ENCODE peak calls at places on chromosomes 1 and 21, in nine cellular contexts. One of them, this sample, is unnamed. For H3K27me3, the result is how much of the 10 kb centered on the place peaks cover.

GRCh38 chr1:99662581-99663208 is 16.8 kb downstream of the PALMD start:
- DNase-seq in neural progenitor cell: peak
- DNase-seq in brain microvascular endothelial cell: no peak
- DNase-seq in H1: no peak
- DNase-seq in fibroblast of lung: no peak
- DNase-seq in psoas muscle: peak
- DNase-seq in hepatocyte: no peak
- DNase-seq in heart left ventricle: peak
- DNase-seq in breast epithelium: peak
- DNase-seq in this sample: no peak

GRCh38 chr1:166937329-166937728 is 38.0 kb downstream of the ILDR2 start:
- DNase-seq in fibroblast of lung: no peak
- DNase-seq in breast epithelium: no peak
- DNase-seq in psoas muscle: no peak
- DNase-seq in brain microvascular endothelial cell: no peak
- DNase-seq in H1: no peak
- DNase-seq in heart left ventricle: peak
- DNase-seq in neural progenitor cell: no peak
- DNase-seq in hepatocyte: no peak
- DNase-seq in this sample: no peak

GRCh38 chr1:205248793-205249601 is 21.3 kb downstream of the TMCC2 start:
- DNase-seq in neural progenitor cell: no peak
- DNase-seq in fibroblast of lung: peak
- DNase-seq in psoas muscle: no peak
- DNase-seq in H1: no peak
- DNase-seq in breast epithelium: no peak
- DNase-seq in hepatocyte: peak
- DNase-seq in brain microvascular endothelial cell: no peak
- DNase-seq in heart left ventricle: peak
- DNase-seq in this sample: no peak

GRCh38 chr1:211581521-211581920 is 2.6 kb upstream of the SLC30A1 start:
- DNase-seq in fibroblast of lung: peak
- DNase-seq in breast epithelium: no peak
- DNase-seq in psoas muscle: peak
- DNase-seq in hepatocyte: no peak
- DNase-seq in heart left ventricle: peak
- DNase-seq in brain microvascular endothelial cell: no peak
- DNase-seq in H1: no peak
- DNase-seq in neural progenitor cell: no peak
- DNase-seq in this sample: no peak

GRCh38 chr1:156214024-156214748 is 1.4 kb downstream of the PMF1 start:
- DNase-seq in H1: no peak
- DNase-seq in fibroblast of lung: peak
- DNase-seq in breast epithelium: no peak
- DNase-seq in hepatocyte: no peak
- DNase-seq in neural progenitor cell: no peak
- DNase-seq in heart left ventricle: no peak
- DNase-seq in psoas muscle: no peak
- DNase-seq in brain microvascular endothelial cell: peak
- DNase-seq in this sample: no peak

GRCh38 chr1:172003766-172004530 is 162.7 kb downstream of the DNM3 start:
- DNase-seq in H1: no peak
- DNase-seq in neural progenitor cell: no peak
- DNase-seq in breast epithelium: no peak
- DNase-seq in heart left ventricle: no peak
- DNase-seq in psoas muscle: no peak
- DNase-seq in hepatocyte: no peak
- DNase-seq in fibroblast of lung: peak
- DNase-seq in brain microvascular endothelial cell: no peak
- DNase-seq in this sample: no peak

GRCh38 chr21:28734522-28735175 is 258.0 kb downstream of the LTN1 start:
- DNase-seq in fibroblast of lung: no peak
- DNase-seq in hepatocyte: no peak
- DNase-seq in H1: no peak
- DNase-seq in brain microvascular endothelial cell: no peak
- DNase-seq in neural progenitor cell: no peak
- DNase-seq in breast epithelium: no peak
- DNase-seq in psoas muscle: no peak
- DNase-seq in heart left ventricle: no peak
- DNase-seq in this sample: no peak

GRCh38 chr1:61056674-61057439 is 25.5 kb upstream of the NFIA start:
- DNase-seq in breast epithelium: no peak
- DNase-seq in fibroblast of lung: peak
- DNase-seq in H1: no peak
- DNase-seq in neural progenitor cell: peak
- DNase-seq in psoas muscle: peak
- DNase-seq in heart left ventricle: peak
- DNase-seq in brain microvascular endothelial cell: peak
- DNase-seq in hepatocyte: peak
- DNase-seq in this sample: peak

GRCh38 chr1:115545791-115546733 is 95.7 kb upstream of the VANGL1 start:
- DNase-seq in fibroblast of lung: peak
- DNase-seq in neural progenitor cell: peak
- DNase-seq in heart left ventricle: peak
- DNase-seq in breast epithelium: peak
- DNase-seq in hepatocyte: peak
- DNase-seq in psoas muscle: peak
- DNase-seq in H1: peak
- DNase-seq in brain microvascular endothelial cell: peak
- DNase-seq in this sample: peak

GRCh38 chr1:200042437-200043329 is 15.2 kb downstream of the NR5A2 start:
- DNase-seq in fibroblast of lung: no peak
- DNase-seq in neural progenitor cell: peak
- DNase-seq in breast epithelium: no peak
- DNase-seq in brain microvascular endothelial cell: no peak
- DNase-seq in psoas muscle: no peak
- DNase-seq in H1: no peak
- DNase-seq in heart left ventricle: no peak
- DNase-seq in hepatocyte: peak
- DNase-seq in this sample: peak

GRCh38 chr1:94819945-94820746 is at the start of gene SLC44A3:
- DNase-seq in H1: peak
- DNase-seq in brain microvascular endothelial cell: no peak
- DNase-seq in breast epithelium: peak
- DNase-seq in neural progenitor cell: peak
- DNase-seq in psoas muscle: peak
- DNase-seq in hepatocyte: peak
- DNase-seq in heart left ventricle: peak
- DNase-seq in fibroblast of lung: peak
- DNase-seq in this sample: peak

GRCh38 chr1:53122847-53123461 is 19.5 kb downstream of the SLC1A7 start:
- DNase-seq in H1: no peak
- DNase-seq in fibroblast of lung: no peak
- DNase-seq in breast epithelium: no peak
- DNase-seq in brain microvascular endothelial cell: no peak
- DNase-seq in neural progenitor cell: no peak
- DNase-seq in heart left ventricle: no peak
- DNase-seq in hepatocyte: no peak
- DNase-seq in psoas muscle: no peak
- DNase-seq in this sample: no peak

GRCh38 chr1:151131832-151132675 is 14.4 kb downstream of the SEMA6C start:
- DNase-seq in neural progenitor cell: peak
- DNase-seq in breast epithelium: peak
- DNase-seq in psoas muscle: peak
- DNase-seq in brain microvascular endothelial cell: no peak
- DNase-seq in fibroblast of lung: peak
- DNase-seq in heart left ventricle: no peak
- DNase-seq in H1: no peak
- DNase-seq in hepatocyte: peak
- DNase-seq in this sample: no peak

GRCh38 chr1:227428803-227429202 is 110.5 kb upstream of the CDC42BPA start:
- DNase-seq in hepatocyte: peak
- DNase-seq in breast epithelium: peak
- DNase-seq in H1: no peak
- DNase-seq in neural progenitor cell: no peak
- DNase-seq in brain microvascular endothelial cell: peak
- DNase-seq in psoas muscle: no peak
- DNase-seq in fibroblast of lung: peak
- DNase-seq in heart left ventricle: peak
- DNase-seq in this sample: no peak

GRCh38 chr1:88979054-88979748 is 13.2 kb downstream of the KYAT3 start:
- DNase-seq in heart left ventricle: no peak
- DNase-seq in H1: no peak
- DNase-seq in fibroblast of lung: peak
- DNase-seq in breast epithelium: no peak
- DNase-seq in neural progenitor cell: no peak
- DNase-seq in hepatocyte: no peak
- DNase-seq in brain microvascular endothelial cell: peak
- DNase-seq in psoas muscle: no peak
- DNase-seq in this sample: no peak

GRCh38 chr1:232630894-232631195 is 912 bp upstream of the SIPA1L2 start:
- DNase-seq in neural progenitor cell: no peak
- DNase-seq in psoas muscle: no peak
- DNase-seq in heart left ventricle: no peak
- DNase-seq in H1: no peak
- DNase-seq in breast epithelium: no peak
- DNase-seq in brain microvascular endothelial cell: no peak
- DNase-seq in fibroblast of lung: no peak
- DNase-seq in hepatocyte: no peak
- DNase-seq in this sample: no peak

GRCh38 chr21:37365657-37366487 is 701 bp upstream of the DYRK1A start:
- DNase-seq in neural progenitor cell: peak
- DNase-seq in heart left ventricle: peak
- DNase-seq in hepatocyte: peak
- DNase-seq in brain microvascular endothelial cell: peak
- DNase-seq in H1: no peak
- DNase-seq in psoas muscle: peak
- DNase-seq in fibroblast of lung: peak
- DNase-seq in breast epithelium: peak
- DNase-seq in this sample: peak

GRCh38 chr1:26111530-26112406 is at the start of gene PDIK1L:
- DNase-seq in breast epithelium: peak
- DNase-seq in neural progenitor cell: peak
- DNase-seq in brain microvascular endothelial cell: peak
- DNase-seq in fibroblast of lung: peak
- DNase-seq in heart left ventricle: peak
- DNase-seq in psoas muscle: peak
- DNase-seq in hepatocyte: peak
- DNase-seq in H1: peak
- DNase-seq in this sample: peak

DNA sequence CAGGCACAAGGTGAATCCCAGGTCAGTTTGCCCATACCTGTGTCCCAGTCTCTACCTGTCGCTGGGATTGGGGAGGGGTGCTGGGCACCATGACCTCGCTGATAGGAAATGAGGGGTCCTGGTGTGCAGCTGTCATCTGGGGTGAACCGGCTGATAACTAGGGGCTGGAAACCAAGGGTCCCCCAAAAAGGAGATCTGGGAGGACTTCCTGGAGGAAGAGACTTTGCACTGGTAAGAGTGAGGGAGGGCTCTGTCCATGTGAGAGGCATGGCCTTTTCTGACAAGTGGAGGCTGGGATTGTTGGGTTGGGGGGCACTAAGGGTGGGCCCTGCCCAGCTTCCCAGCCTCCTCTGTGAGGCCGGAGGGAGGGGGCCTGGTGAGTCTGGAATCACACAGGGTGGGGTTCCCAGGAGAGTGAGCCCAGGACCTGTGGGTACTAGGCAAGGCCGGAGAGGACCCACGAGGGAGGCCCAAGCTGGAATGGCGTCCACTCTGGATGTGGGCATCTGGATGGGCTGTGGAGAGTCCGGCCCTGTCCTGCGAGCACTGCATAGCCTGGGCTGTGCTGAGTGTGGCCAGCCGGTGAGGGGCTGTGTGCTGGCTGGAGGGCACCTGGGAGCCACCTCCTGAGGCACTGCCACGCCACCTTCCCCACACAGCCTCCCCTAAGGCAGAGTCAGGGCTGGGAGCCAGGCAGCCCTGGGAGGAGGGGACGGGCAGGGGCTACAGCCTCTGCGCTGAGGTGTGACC is 4.9 kb upstream of the PEX10 start:
- DNase-seq in hepatocyte: no peak
- DNase-seq in H1: no peak
- DNase-seq in neural progenitor cell: no peak
- DNase-seq in psoas muscle: no peak
- DNase-seq in breast epithelium: no peak
- DNase-seq in fibroblast of lung: no peak
- DNase-seq in heart left ventricle: no peak
- DNase-seq in brain microvascular endothelial cell: no peak
- DNase-seq in this sample: no peak
- H3K27me3 ChIP-seq in hepatocyte: under half
- H3K27me3 ChIP-seq in H1: under half
- H3K27me3 ChIP-seq in neural progenitor cell: under half
- H3K27me3 ChIP-seq in psoas muscle: half or more
- H3K27me3 ChIP-seq in breast epithelium: under half
- H3K27me3 ChIP-seq in fibroblast of lung: under half
- H3K27me3 ChIP-seq in heart left ventricle: half or more
- H3K27me3 ChIP-seq in brain microvascular endothelial cell: under half
- H3K27me3 ChIP-seq in this sample: under half

GRCh38 chr21:44875341-44875740 is 1.9 kb upstream of the PTTG1IP start:
- DNase-seq in neural progenitor cell: no peak
- DNase-seq in H1: no peak
- DNase-seq in hepatocyte: no peak
- DNase-seq in brain microvascular endothelial cell: no peak
- DNase-seq in heart left ventricle: peak
- DNase-seq in fibroblast of lung: peak
- DNase-seq in breast epithelium: no peak
- DNase-seq in psoas muscle: no peak
- DNase-seq in this sample: no peak
- H3K4me3 ChIP-seq in neural progenitor cell: no peak
- H3K4me3 ChIP-seq in H1: peak
- H3K4me3 ChIP-seq in hepatocyte: no peak
- H3K4me3 ChIP-seq in brain microvascular endothelial cell: no peak
- H3K4me3 ChIP-seq in heart left ventricle: peak
- H3K4me3 ChIP-seq in fibroblast of lung: peak
- H3K4me3 ChIP-seq in breast epithelium: peak
- H3K4me3 ChIP-seq in psoas muscle: peak
- H3K4me3 ChIP-seq in this sample: no peak

DNA sequence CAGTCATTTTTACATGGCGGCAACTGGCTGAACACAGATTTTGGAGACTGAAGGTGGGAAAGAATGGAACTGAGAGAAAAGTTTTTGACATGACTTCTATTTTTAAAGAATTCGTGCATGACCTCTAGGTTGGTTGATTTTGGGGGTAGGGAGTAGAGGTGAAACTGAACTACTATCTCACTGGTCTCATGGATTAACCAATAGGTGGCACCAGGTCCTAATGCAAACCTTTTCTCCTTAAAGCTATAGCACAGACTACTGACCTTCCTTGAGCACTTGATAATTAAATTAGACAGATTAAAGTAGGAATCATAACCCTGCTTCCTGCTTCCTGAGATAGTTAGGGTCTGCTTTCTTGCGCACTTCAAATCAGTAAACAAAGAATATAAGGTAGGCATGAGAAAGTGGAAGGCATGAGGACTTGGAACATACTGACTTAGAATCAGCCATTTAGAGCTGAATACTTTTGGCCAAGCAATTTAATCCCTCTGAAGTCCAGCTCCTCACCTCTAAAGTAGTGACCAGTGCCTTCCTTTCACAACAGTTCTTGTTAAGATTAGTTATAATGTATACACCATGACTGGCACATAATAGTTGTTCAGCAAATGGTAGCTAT is 206.0 kb downstream of the CENPF start:
- DNase-seq in breast epithelium: no peak
- DNase-seq in brain microvascular endothelial cell: peak
- DNase-seq in psoas muscle: no peak
- DNase-seq in H1: no peak
- DNase-seq in heart left ventricle: no peak
- DNase-seq in fibroblast of lung: peak
- DNase-seq in neural progenitor cell: peak
- DNase-seq in hepatocyte: no peak
- DNase-seq in this sample: peak
- TF ChIP-seq CTCF in breast epithelium: no peak
- TF ChIP-seq CTCF in brain microvascular endothelial cell: peak
- TF ChIP-seq CTCF in psoas muscle: no peak
- TF ChIP-seq CTCF in H1: no peak
- TF ChIP-seq CTCF in heart left ventricle: no peak
- TF ChIP-seq CTCF in fibroblast of lung: peak
- TF ChIP-seq CTCF in neural progenitor cell: peak
- TF ChIP-seq CTCF in hepatocyte: peak
- TF ChIP-seq CTCF in this sample: peak

GRCh38 chr1:34178072-34178471 is 1.4 kb downstream of the C1orf94 start:
- DNase-seq in brain microvascular endothelial cell: no peak
- DNase-seq in breast epithelium: no peak
- DNase-seq in neural progenitor cell: peak
- DNase-seq in psoas muscle: no peak
- DNase-seq in hepatocyte: no peak
- DNase-seq in heart left ventricle: no peak
- DNase-seq in H1: no peak
- DNase-seq in fibroblast of lung: no peak
- DNase-seq in this sample: no peak
- H3K27me3 ChIP-seq in brain microvascular endothelial cell: under half
- H3K27me3 ChIP-seq in breast epithelium: under half
- H3K27me3 ChIP-seq in neural progenitor cell: under half
- H3K27me3 ChIP-seq in psoas muscle: half or more
- H3K27me3 ChIP-seq in hepatocyte: half or more
- H3K27me3 ChIP-seq in heart left ventricle: half or more
- H3K27me3 ChIP-seq in H1: under half
- H3K27me3 ChIP-seq in fibroblast of lung: under half
- H3K27me3 ChIP-seq in this sample: half or more